ENCODE peak calls at places on chromosomes 11 and 22, in nine cellular contexts. T is stromal cell of bone marrow, Y is T-helper 9 cell, V is mucosa of descending colon, R is left colon, Z is IMR-90, A is left cardiac atrium, S is progenitor cell of endocrine pancreas, X is ovary. K is an unnamed sample.

GRCh38 chr22:22993184-22993583 is 77.1 kb upstream of the GNAZ start:
- DNase-seq in T (no peak), X (no peak), Z (no peak), Y (no peak), V (peak; percentile 31), A (no peak), S (no peak), R (peak; percentile 21), K (no peak)

GRCh38 chr22:33036881-33037280 is 21.3 kb downstream of the SYN3 start:
- DNase-seq in Y (no peak), T (no peak), S (no peak), V (no peak), X (no peak), Z (no peak), R (no peak), A (no peak), K (no peak)

GRCh38 chr11:112382561-112382960 is 121.9 kb upstream of the PLET1 start:
- DNase-seq in X (no peak), R (no peak), S (no peak), Y (no peak), Z (no peak), T (no peak), V (no peak), A (no peak), K (no peak)

GRCh38 chr11:61971177-61972111 is 4.0 kb upstream of the FTH1 start:
- DNase-seq in T (peak; percentile 98), V (peak; percentile 94), X (peak; percentile 100), Z (peak; percentile 99), A (peak; percentile 97), R (peak; percentile 92), S (peak; percentile 81), Y (no peak), K (peak; percentile 98)

GRCh38 chr11:93476796-93477195 is 66.4 kb downstream of the SMCO4 start:
- DNase-seq in Y (no peak), V (no peak), X (no peak), T (peak; percentile 4), R (no peak), S (no peak), A (no peak), Z (peak; percentile 91), K (no peak)

GRCh38 chr11:3849297-3849874 is 6.1 kb upstream of the STIM1 start:
- DNase-seq in S (no peak), Z (peak; percentile 41), T (no peak), R (no peak), A (no peak), V (peak; percentile 76), Y (no peak), X (no peak), K (no peak)

GRCh38 chr22:44701824-44702478 is at the start of gene PRR5:
- DNase-seq in V (peak; percentile 85), A (peak; percentile 86), Y (peak; percentile 69), R (peak; percentile 89), S (peak; percentile 88), X (peak; percentile 86), Z (peak; percentile 91), T (no peak), K (peak; percentile 93)

GRCh38 chr11:59076876-59077571 is 9.1 kb upstream of the GLYATL1B start:
- DNase-seq in Z (no peak), S (no peak), T (no peak), X (no peak), Y (no peak), V (no peak), A (no peak), R (no peak), K (no peak)

GRCh38 chr11:62547691-62548281 is 1.2 kb upstream of the AHNAK start:
- DNase-seq in S (no peak), Y (no peak), A (peak; percentile 49), Z (no peak), X (no peak), T (no peak), R (peak; percentile 42), V (peak; percentile 43), K (peak; percentile 72)

GRCh38 chr11:35859311-35859710 is 84.6 kb upstream of the LDLRAD3 start:
- DNase-seq in Y (no peak), Z (peak; percentile 43), T (no peak), S (no peak), R (no peak), V (no peak), A (no peak), X (no peak), K (no peak)

GRCh38 chr11:33713162-33713913 is 12.7 kb upstream of the C11orf91 start:
- DNase-seq in A (no peak), T (no peak), Z (no peak), V (no peak), S (no peak), X (no peak), R (no peak), Y (no peak), K (no peak)

GRCh38 chr11:70655816-70656215 is 257.5 kb downstream of the CTTN start:
- DNase-seq in S (no peak), V (no peak), R (no peak), Z (no peak), T (no peak), Y (no peak), A (no peak), X (no peak), K (no peak)

GRCh38 chr11:14969922-14970323 is 2.2 kb downstream of the CALCA start:
- DNase-seq in X (no peak), Z (peak; percentile 7), Y (peak; percentile 26), V (peak; percentile 62), T (no peak), S (peak; percentile 77), A (peak; percentile 25), R (peak; percentile 54), K (peak; percentile 63)

GRCh38 chr11:130612291-130612802 is 163.9 kb downstream of the ADAMTS15 start:
- DNase-seq in V (no peak), A (no peak), R (no peak), Z (peak; percentile 73), Y (no peak), S (no peak), T (no peak), X (no peak), K (no peak)

GRCh38 chr11:126113515-126113957 is 50.9 kb upstream of the CDON start:
- DNase-seq in A (peak; percentile 93), Y (no peak), S (no peak), X (peak; percentile 90), Z (peak; percentile 96), R (peak; percentile 80), T (peak; percentile 100), V (peak; percentile 89), K (peak; percentile 96)

GRCh38 chr11:131549099-131549498 is 178.7 kb downstream of the NTM start:
- DNase-seq in Y (no peak), Z (no peak), A (no peak), V (no peak), T (no peak), R (no peak), S (no peak), X (no peak), K (no peak)

GRCh38 chr11:122153746-122154145 is 37.7 kb upstream of the BLID start:
- DNase-seq in V (no peak), R (no peak), A (no peak), X (no peak), Z (no peak), S (no peak), Y (no peak), T (no peak), K (no peak)

GRCh38 chr11:113664069-113664980 is 41.8 kb downstream of the TMPRSS5 start:
- DNase-seq in T (no peak), A (no peak), Y (no peak), X (no peak), S (no peak), R (no peak), V (no peak), Z (peak; percentile 58), K (no peak)

GRCh38 chr22:50524664-50525103 is 714 bp downstream of the SCO2 start:
- DNase-seq in R (peak; percentile 81), V (no peak), A (no peak), Y (no peak), Z (no peak), S (no peak), T (no peak), X (no peak), K (no peak)

GRCh38 chr11:130674686-130675085 is 226.2 kb downstream of the ADAMTS15 start:
- DNase-seq in R (no peak), Y (no peak), V (no peak), S (no peak), X (no peak), T (peak; percentile 25), Z (peak; percentile 49), A (no peak), K (no peak)

GRCh38 chr22:22348127-22348814 is 103.7 kb downstream of the VPREB1 start:
- DNase-seq in X (no peak), R (no peak), T (no peak), S (no peak), Y (no peak), Z (no peak), V (no peak), A (no peak), K (no peak)

GRCh38 chr22:45880732-45881523 is 96.0 kb downstream of the WNT7B start:
- DNase-seq in T (no peak), Y (no peak), Z (no peak), R (no peak), X (no peak), S (no peak), V (no peak), A (no peak), K (no peak)

GRCh38 chr11:57213282-57214086 is 23.6 kb downstream of the APLNR start:
- DNase-seq in R (no peak), Z (peak; percentile 21), T (no peak), A (no peak), Y (no peak), X (no peak), V (no peak), S (no peak), K (no peak)

GRCh38 chr11:114163830-114164401 is 104.4 kb downstream of the ZBTB16 start:
- DNase-seq in R (no peak), Z (no peak), S (no peak), V (no peak), T (no peak), Y (no peak), X (peak; percentile 52), A (no peak), K (no peak)

GRCh38 chr22:32736746-32737145 is 64.8 kb upstream of the TIMP3 start:
- DNase-seq in S (no peak), T (no peak), X (no peak), Y (no peak), A (no peak), Z (no peak), R (no peak), V (no peak), K (no peak)

GRCh38 chr22:43060213-43060612 is 29.0 kb downstream of the TTLL1 start:
- DNase-seq in T (no peak), Y (peak; percentile 22), Z (no peak), X (no peak), S (peak; percentile 44), R (peak; percentile 21), V (peak; percentile 37), A (no peak), K (no peak)

GRCh38 chr11:121328967-121329653 is 36.5 kb downstream of the SC5D start:
- DNase-seq in R (no peak), X (no peak), T (no peak), A (no peak), Y (no peak), S (no peak), V (no peak), Z (no peak), K (no peak)

GRCh38 chr22:31210830-31211503 is 1.1 kb upstream of the LIMK2 start:
- DNase-seq in R (no peak), X (no peak), A (peak; percentile 43), V (no peak), Z (no peak), Y (no peak), S (no peak), T (no peak), K (no peak)

GRCh38 chr11:2296913-2297622 is 4.7 kb downstream of the C11orf21 start:
- DNase-seq in R (peak; percentile 2), X (no peak), Z (no peak), S (no peak), T (no peak), V (peak; percentile 0), A (no peak), Y (no peak), K (no peak)

GRCh38 chr11:2791139-2791520 is 91.3 kb upstream of the KCNQ1OT1 start:
- DNase-seq in V (no peak), R (peak; percentile 22), X (peak; percentile 12), S (no peak), Z (no peak), T (no peak), A (no peak), Y (no peak), K (peak; percentile 14)

GRCh38 chr11:102604875-102605274 is 20.3 kb downstream of the MMP20 start:
- DNase-seq in S (no peak), A (no peak), X (no peak), Z (no peak), R (no peak), Y (no peak), V (no peak), T (no peak), K (no peak)

K was measured in right lobe of liver.